ENCODE peak calls at places on chromosomes 5 and 9, in ten cellular contexts. O, V, W, Q, F, X, S, Z, T and J are unnamed samples.

GRCh38 chr5:96752341-96753016 is 55.3 kb downstream of the ERAP1 start:
- DNase-seq in O (no peak), T (peak), Q (peak), Z (no peak), V (no peak), F (peak), W (no peak), X (peak), S (no peak), J (no peak)

GRCh38 chr9:76725181-76725580 is 39.1 kb upstream of the PCA3 start:
- DNase-seq in X (no peak), Q (no peak), Z (no peak), O (no peak), T (no peak), F (no peak), W (no peak), S (no peak), V (no peak), J (no peak)

GRCh38 chr9:130405657-130406257 is 39.0 kb upstream of the ASS1 start:
- DNase-seq in O (no peak), W (no peak), X (no peak), F (no peak), S (no peak), Z (no peak), T (no peak), V (no peak), Q (no peak), J (no peak)

GRCh38 chr5:33588654-33589372 is 148.0 kb downstream of the TARS1 start:
- DNase-seq in O (no peak), Z (no peak), Q (peak), T (no peak), V (peak), W (no peak), X (peak), S (no peak), F (no peak), J (peak)

GRCh38 chr9:22401671-22402070 is 45.0 kb upstream of the DMRTA1 start:
- DNase-seq in F (no peak), S (no peak), W (no peak), X (no peak), Z (no peak), Q (no peak), O (no peak), T (no peak), V (no peak), J (no peak)

GRCh38 chr9:126705767-126706697 is 92.3 kb downstream of the LMX1B start:
- DNase-seq in Z (no peak), F (peak), O (peak), Q (peak), W (no peak), V (peak), T (peak), X (peak), S (peak), J (peak)

GRCh38 chr9:2729003-2729402 is 11.7 kb downstream of the KCNV2 start:
- DNase-seq in W (no peak), T (peak), X (no peak), F (no peak), Z (no peak), V (no peak), O (no peak), Q (peak), S (no peak), J (no peak)

GRCh38 chr9:86687788-86688187 is 259.5 kb downstream of the GAS1 start:
- DNase-seq in O (peak), S (no peak), Q (peak), X (no peak), F (no peak), T (no peak), Z (no peak), V (no peak), W (no peak), J (peak)

GRCh38 chr5:83576341-83576740 is 104.8 kb downstream of the VCAN start:
- DNase-seq in V (no peak), S (no peak), Z (no peak), Q (no peak), X (no peak), F (no peak), W (no peak), O (no peak), T (peak), J (no peak)

GRCh38 chr9:136316896-136317676 is 10.3 kb upstream of the GPSM1 start:
- DNase-seq in T (no peak), V (no peak), Q (no peak), X (no peak), O (no peak), Z (no peak), W (no peak), F (no peak), S (no peak), J (no peak)

GRCh38 chr5:173868096-173868879 is 19.9 kb upstream of the CPEB4 start:
- DNase-seq in Q (peak), F (no peak), T (peak), S (no peak), X (no peak), O (no peak), W (no peak), Z (no peak), V (no peak), J (no peak)

GRCh38 chr5:180156141-180156540 is 52.9 kb downstream of the RASGEF1C start:
- DNase-seq in W (no peak), Q (peak), T (no peak), S (peak), F (no peak), Z (no peak), X (no peak), V (no peak), O (no peak), J (peak)

GRCh38 chr5:167820266-167820988 is 471.0 kb upstream of the WWC1 start:
- DNase-seq in O (no peak), Z (no peak), Q (no peak), F (no peak), V (no peak), W (no peak), S (no peak), X (no peak), T (no peak), J (no peak)

GRCh38 chr5:175616083-175616482 is 41.8 kb upstream of the HRH2 start:
- DNase-seq in O (no peak), X (no peak), Z (no peak), W (no peak), F (no peak), T (no peak), Q (no peak), S (no peak), V (peak), J (no peak)

GRCh38 chr5:103505581-103506305 is 56.8 kb downstream of the NUDT12 start:
- DNase-seq in X (no peak), Z (no peak), Q (no peak), V (no peak), T (peak), W (no peak), S (no peak), F (no peak), O (no peak), J (no peak)

GRCh38 chr5:124745367-124746251 is 830 bp downstream of the ZNF608 start:
- DNase-seq in Q (peak), T (no peak), F (no peak), V (no peak), Z (no peak), X (no peak), S (no peak), O (no peak), W (no peak), J (no peak)

GRCh38 chr9:108724669-108725068 is 131.1 kb downstream of the ACTL7B start:
- DNase-seq in V (no peak), X (no peak), F (no peak), W (no peak), Z (no peak), Q (no peak), O (no peak), T (no peak), S (no peak), J (no peak)

GRCh38 chr9:89865981-89866380 is 261.2 kb downstream of the GADD45G start:
- DNase-seq in O (no peak), S (no peak), W (no peak), Q (no peak), T (no peak), V (no peak), X (no peak), Z (no peak), F (no peak), J (no peak)

GRCh38 chr5:159061186-159061796 is 38.4 kb downstream of the EBF1 start:
- DNase-seq in V (no peak), F (no peak), Q (peak), T (peak), Z (no peak), X (no peak), S (no peak), O (peak), W (peak), J (no peak)

GRCh38 chr9:5557606-5558587 is 47.6 kb downstream of the PDCD1LG2 start:
- DNase-seq in Q (no peak), V (peak), X (peak), W (no peak), Z (no peak), F (peak), T (no peak), S (no peak), O (no peak), J (no peak)

GRCh38 chr9:129584136-129584535 is 36.8 kb downstream of the C9orf50 start:
- DNase-seq in Q (peak), W (peak), T (peak), X (peak), F (peak), S (peak), O (peak), Z (no peak), V (peak), J (no peak)

GRCh38 chr5:18811616-18812015 is 1176.4 kb downstream of the CDH18 start:
- DNase-seq in Z (no peak), T (no peak), X (no peak), Q (no peak), W (no peak), V (no peak), F (no peak), O (no peak), S (no peak), J (no peak)

GRCh38 chr5:59275170-59275536 is 618.4 kb downstream of the PDE4D start:
- DNase-seq in Z (no peak), W (no peak), X (no peak), T (no peak), F (no peak), O (no peak), V (no peak), S (no peak), Q (no peak), J (no peak)

GRCh38 chr9:134858051-134858841 is 22.4 kb upstream of the FCN2 start:
- DNase-seq in S (no peak), O (peak), Q (peak), T (no peak), V (peak), X (no peak), Z (no peak), W (peak), F (no peak), J (no peak)

GRCh38 chr5:6791031-6791577 is 77.9 kb downstream of the TENT4A start:
- DNase-seq in O (no peak), Q (no peak), S (no peak), T (no peak), F (no peak), V (no peak), Z (no peak), X (no peak), W (no peak), J (peak)

GRCh38 chr9:7578951-7579743 is 220.4 kb downstream of the DMAC1 start:
- DNase-seq in X (no peak), S (peak), W (no peak), V (no peak), F (no peak), Q (no peak), Z (no peak), T (no peak), O (no peak), J (no peak)

GRCh38 chr5:7857918-7858632 is 7.1 kb upstream of the CFAP90 start:
- DNase-seq in S (no peak), X (peak), Q (no peak), W (no peak), V (no peak), O (no peak), F (no peak), Z (no peak), T (no peak), J (no peak)

GRCh38 chr5:38922199-38922598 is 76.4 kb downstream of the OSMR start:
- DNase-seq in F (peak), O (peak), Q (peak), Z (no peak), T (peak), X (peak), S (peak), W (peak), V (peak), J (no peak)

GRCh38 chr5:61575103-61575502 is 243.0 kb downstream of the ZSWIM6 start:
- DNase-seq in W (no peak), O (peak), Z (no peak), F (no peak), T (peak), S (no peak), Q (peak), X (no peak), V (no peak), J (no peak)

GRCh38 chr9:132547436-132547835 is 35.0 kb upstream of the BARHL1 start:
- DNase-seq in Q (no peak), Z (no peak), X (no peak), V (no peak), W (no peak), S (no peak), O (no peak), T (no peak), F (no peak), J (no peak)

GRCh38 chr9:87810691-87811178 is 71.9 kb upstream of the SPATA31E1 start:
- DNase-seq in O (no peak), V (no peak), Z (no peak), W (no peak), X (no peak), F (no peak), T (no peak), Q (no peak), S (no peak), J (no peak)

GRCh38 chr9:131290039-131290766 is 680 bp downstream of the PLPP7 start:
- DNase-seq in F (no peak), T (no peak), S (no peak), Z (no peak), V (no peak), X (no peak), O (no peak), Q (no peak), W (no peak), J (no peak)

GRCh38 chr5:6820851-6821479 is 107.7 kb downstream of the TENT4A start:
- DNase-seq in T (no peak), F (peak), X (no peak), O (peak), W (no peak), Q (peak), V (peak), S (peak), Z (no peak), J (peak)

GRCh38 chr9:112041536-112042243 is 133.4 kb downstream of the SUSD1 start:
- DNase-seq in O (peak), T (peak), W (no peak), X (no peak), Q (peak), Z (no peak), V (no peak), F (no peak), S (no peak), J (no peak)